ENCODE peak calls at places on chromosomes 13 and 19, in seven cellular contexts. H is DND-41, V is PC-3, O is colonic mucosa, J is mesendoderm, A is endodermal cell, D is SK-N-SH. Y is an unnamed sample.

GRCh38 chr19:45772130-45772880 is 3.3 kb upstream of the SIX5 start:
- DNase-seq in H (no peak), V (no peak), O (peak; percentile 25), J (no peak), A (peak; percentile 45), D (no peak), Y (no peak)

GRCh38 chr19:31553112-31553843 is 204.0 kb upstream of the TSHZ3 start:
- DNase-seq in H (peak; percentile 42), V (peak; percentile 6), O (no peak), J (no peak), A (no peak), D (peak; percentile 42), Y (no peak)

GRCh38 chr13:83377486-83377885 is 504.8 kb downstream of the SLITRK1 start:
- DNase-seq in H (no peak), V (no peak), O (no peak), J (no peak), A (no peak), D (no peak), Y (no peak)

GRCh38 chr19:35352448-35353304 is 5.0 kb downstream of the FFAR1 start:
- DNase-seq in H (peak; percentile 61), V (peak; percentile 63), O (peak; percentile 74), J (peak; percentile 86), A (peak; percentile 90), D (peak; percentile 85), Y (peak; percentile 59)

GRCh38 chr13:49113526-49114286 is 106.4 kb upstream of the MLNR start:
- DNase-seq in H (no peak), V (peak; percentile 21), O (no peak), J (peak; percentile 45), A (no peak), D (no peak), Y (no peak)

GRCh38 chr19:632228-633067 is 889 bp downstream of the POLRMT start:
- DNase-seq in H (peak; percentile 60), V (peak; percentile 40), O (peak; percentile 77), J (peak; percentile 82), A (peak; percentile 87), D (peak; percentile 68), Y (peak; percentile 67)

GRCh38 chr13:40433577-40433976 is 232.9 kb downstream of the FOXO1 start:
- DNase-seq in H (peak; percentile 31), V (no peak), O (no peak), J (no peak), A (no peak), D (no peak), Y (no peak)

GRCh38 chr19:4063369-4064072 is 3.2 kb downstream of the ZBTB7A start:
- DNase-seq in H (no peak), V (no peak), O (peak; percentile 50), J (peak; percentile 67), A (peak; percentile 78), D (no peak), Y (no peak)

GRCh38 chr13:104011505-104012270 is 945.5 kb upstream of the SLC10A2 start:
- DNase-seq in H (no peak), V (peak; percentile 7), O (no peak), J (peak; percentile 25), A (peak; percentile 63), D (no peak), Y (no peak)

GRCh38 chr19:2650515-2650914 is 52.0 kb downstream of the GNG7 start:
- DNase-seq in H (no peak), V (no peak), O (no peak), J (no peak), A (no peak), D (no peak), Y (no peak)

GRCh38 chr19:7928334-7928706 is 2.4 kb upstream of the CTXN1 start:
- DNase-seq in H (no peak), V (no peak), O (no peak), J (no peak), A (no peak), D (peak; percentile 72), Y (no peak)

GRCh38 chr19:7926727-7927604 is 1.0 kb upstream of the CTXN1 start:
- DNase-seq in H (no peak), V (no peak), O (no peak), J (no peak), A (no peak), D (peak; percentile 36), Y (no peak)

GRCh38 chr19:7927605-7928333 is 1.8 kb upstream of the CTXN1 start:
- DNase-seq in H (no peak), V (no peak), O (no peak), J (no peak), A (no peak), D (no peak), Y (no peak)

GRCh38 chr19:7930765-7931164 is 4.8 kb upstream of the CTXN1 start:
- DNase-seq in H (no peak), V (no peak), O (no peak), J (no peak), A (no peak), D (no peak), Y (no peak)

DNA sequence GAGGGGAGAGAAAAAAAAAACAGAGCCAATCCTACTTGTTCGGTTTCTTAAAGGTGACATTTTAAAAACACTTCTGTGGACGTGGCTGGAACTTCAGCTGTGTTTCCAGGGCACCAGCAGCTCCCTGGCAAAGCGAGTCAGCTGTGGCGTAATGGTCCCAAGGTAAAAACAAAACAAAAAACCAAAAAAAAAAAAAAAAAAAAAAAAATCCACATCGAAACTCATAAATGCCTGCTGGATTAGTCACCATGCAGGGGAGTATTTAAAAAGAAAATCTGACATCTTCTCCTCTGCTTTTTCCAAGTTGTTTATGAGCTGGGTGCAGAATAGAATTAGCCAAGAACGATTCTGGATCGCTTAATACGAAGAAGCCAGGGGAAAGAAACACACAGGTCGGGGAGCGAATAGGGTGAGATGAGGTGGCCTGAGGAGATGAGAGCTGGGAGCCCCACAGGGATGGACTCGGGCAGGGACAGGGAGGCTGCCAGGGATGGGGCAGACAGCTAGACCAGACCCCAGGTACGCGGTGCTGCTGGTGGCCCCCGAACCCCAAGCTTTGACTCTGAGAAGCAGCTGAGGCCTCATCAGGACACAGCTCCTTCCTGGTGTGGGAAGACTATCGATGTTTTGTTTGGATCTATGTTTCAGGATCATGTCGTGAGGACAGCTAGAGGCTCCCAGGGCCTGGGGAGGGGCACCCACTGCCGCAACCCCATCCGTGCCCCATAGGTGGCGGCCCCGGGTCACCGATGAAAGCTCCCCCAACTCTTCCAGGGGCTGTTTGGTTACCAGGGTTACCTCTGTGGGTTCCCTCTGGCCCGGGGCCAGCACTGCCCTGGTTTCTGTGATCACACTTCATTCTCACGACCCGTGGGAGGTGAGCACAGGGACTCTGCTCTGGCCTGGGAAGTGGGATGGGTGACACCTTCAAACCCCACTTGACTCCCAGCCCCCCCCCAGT is 3.1 kb upstream of the CTXN1 start:
- DNase-seq in H (peak; percentile 76), V (peak; percentile 87), O (no peak), J (peak; percentile 91), A (peak; percentile 92), D (peak; percentile 91), Y (no peak)
- H3K9ac ChIP-seq in H (no peak overlapping the region), V (peak overlapping the region; percentile 42), O (no peak overlapping the region), J (no peak overlapping the region), A (no peak overlapping the region), D (peak overlapping the region; percentile 73), Y (no peak overlapping the region)

GRCh38 chr19:49148784-49149651 is 6.2 kb downstream of the HRC start:
- DNase-seq in H (peak; percentile 61), V (peak; percentile 99), O (peak; percentile 100), J (peak; percentile 99), A (peak; percentile 100), D (peak; percentile 94), Y (peak; percentile 92)

GRCh38 chr19:49149652-49150105 is 5.5 kb downstream of the HRC start:
- DNase-seq in H (no peak), V (peak; percentile 74), O (peak; percentile 70), J (peak; percentile 96), A (peak; percentile 93), D (peak; percentile 84), Y (peak; percentile 19)

GRCh38 chr19:49150106-49150943 is 4.9 kb downstream of the HRC start:
- DNase-seq in H (peak; percentile 48), V (peak; percentile 86), O (peak; percentile 94), J (peak; percentile 92), A (peak; percentile 93), D (peak; percentile 95), Y (peak; percentile 69)

GRCh38 chr19:49145485-49146407 is 9.4 kb downstream of the HRC start:
- DNase-seq in H (peak; percentile 68), V (peak; percentile 74), O (peak; percentile 89), J (peak; percentile 98), A (peak; percentile 99), D (peak; percentile 84), Y (peak; percentile 63)

DNA sequence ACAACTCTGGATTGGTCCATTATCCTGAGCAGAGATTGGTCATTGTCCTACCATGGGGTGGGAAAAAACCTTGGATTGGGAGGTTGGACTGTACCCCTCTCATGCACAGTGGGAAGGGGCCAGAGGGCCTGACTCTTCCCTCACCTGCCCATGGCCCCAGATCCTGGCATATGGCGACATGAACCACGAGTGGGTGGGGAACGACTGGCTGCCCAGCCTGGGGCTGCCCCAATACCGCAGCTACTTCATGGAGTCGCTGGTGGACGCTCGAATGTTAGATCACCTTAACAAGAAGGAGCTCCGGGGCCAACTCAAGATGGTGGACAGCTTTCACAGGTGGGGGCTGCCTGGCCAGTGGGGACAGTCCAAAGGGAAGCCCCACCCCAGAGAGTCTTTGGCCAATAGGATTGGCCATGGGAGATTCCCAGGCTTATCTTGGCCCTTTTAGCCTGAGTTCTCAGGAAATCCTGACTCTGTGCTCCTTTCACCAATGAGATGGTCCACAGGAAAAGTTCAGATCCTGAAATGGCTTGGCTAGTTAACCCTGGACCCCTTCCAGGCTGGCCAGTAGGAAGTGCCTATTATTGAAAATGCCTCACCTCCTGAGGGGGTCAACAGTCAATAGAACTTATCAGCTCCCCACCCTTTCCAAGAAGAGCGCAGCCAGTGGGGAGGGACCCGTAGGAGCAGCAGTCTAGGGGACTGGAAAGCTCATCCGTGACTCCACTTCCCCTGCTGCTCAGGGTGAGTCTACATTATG is 7.1 kb downstream of the HRC start:
- DNase-seq in H (no peak), V (no peak), O (no peak), J (no peak), A (no peak), D (no peak), Y (no peak)
- H3K9ac ChIP-seq in H (no peak overlapping the region), V (no peak overlapping the region), O (peak overlapping the region; percentile 38), J (peak overlapping the region; percentile 69), A (no peak overlapping the region), D (no peak overlapping the region), Y (no peak overlapping the region)

GRCh38 chr19:55398200-55398947 is 9.2 kb downstream of the UBE2S start:
- DNase-seq in H (no peak), V (no peak), O (no peak), J (no peak), A (peak; percentile 39), D (no peak), Y (no peak)

GRCh38 chr19:55402509-55402908 is 5.1 kb downstream of the UBE2S start:
- DNase-seq in H (no peak), V (no peak), O (no peak), J (no peak), A (no peak), D (no peak), Y (no peak)

GRCh38 chr19:55405638-55406037 is 1.9 kb downstream of the UBE2S start:
- DNase-seq in H (no peak), V (no peak), O (no peak), J (no peak), A (peak; percentile 25), D (no peak), Y (no peak)

GRCh38 chr19:55406091-55406868 is 1.3 kb downstream of the UBE2S start:
- DNase-seq in H (no peak), V (no peak), O (no peak), J (no peak), A (peak; percentile 39), D (no peak), Y (no peak)

GRCh38 chr19:55400281-55401087 is 7.1 kb downstream of the UBE2S start:
- DNase-seq in H (no peak), V (no peak), O (no peak), J (no peak), A (peak; percentile 33), D (no peak), Y (no peak)
- H3K9ac ChIP-seq in H (no peak overlapping the region), V (no peak overlapping the region), O (no peak overlapping the region), J (no peak overlapping the region), A (no peak overlapping the region), D (no peak overlapping the region), Y (no peak overlapping the region)

GRCh38 chr13:20366056-20366455 is 133.9 kb upstream of the GJB6 start:
- DNase-seq in H (no peak), V (no peak), O (no peak), J (no peak), A (no peak), D (no peak), Y (no peak)
- H3K9ac ChIP-seq in H (no peak overlapping the region), V (no peak overlapping the region), O (no peak overlapping the region), J (no peak overlapping the region), A (no peak overlapping the region), D (no peak overlapping the region), Y (no peak overlapping the region)

Y was measured in MM.1S.